ENCODE peak calls at places on chromosome 20, in eight cellular contexts. N is A549, D is adrenal gland, Q is breast epithelium, U is body of pancreas, B is H1, I is heart left ventricle, W is brain microvascular endothelial cell. F is an unnamed sample.

GRCh38 chr20:62518911-62519310 is 43.1 kb upstream of the GATA5 start:
- DNase-seq in N (no peak), D (no peak), Q (no peak), U (no peak), B (no peak), I (no peak), W (no peak), F (no peak)

GRCh38 chr20:60254901-60255411 is 296.7 kb downstream of the CDH26 start:
- DNase-seq in N (no peak), D (peak), Q (no peak), U (no peak), B (no peak), I (no peak), W (peak), F (peak)

GRCh38 chr20:15918631-15919030 is 654.6 kb downstream of the KIF16B start:
- DNase-seq in N (no peak), D (no peak), Q (no peak), U (no peak), B (no peak), I (no peak), W (no peak), F (no peak)

GRCh38 chr20:58100731-58101356 is 127.6 kb downstream of the ANKRD60 start:
- DNase-seq in N (no peak), D (no peak), Q (no peak), U (no peak), B (no peak), I (no peak), W (no peak), F (no peak)

GRCh38 chr20:19205999-19206398 is 6.4 kb upstream of the SLC24A3 start:
- DNase-seq in N (peak), D (peak), Q (peak), U (peak), B (no peak), I (peak), W (no peak), F (peak)

GRCh38 chr20:41030536-41031242 is 2.1 kb downstream of the TOP1 start:
- DNase-seq in N (no peak), D (no peak), Q (no peak), U (no peak), B (no peak), I (no peak), W (no peak), F (peak)

GRCh38 chr20:47681977-47682812 is 103.1 kb downstream of the SULF2 start:
- DNase-seq in N (peak), D (peak), Q (no peak), U (peak), B (no peak), I (peak), W (no peak), F (peak)

GRCh38 chr20:5973172-5973571 is 22.7 kb downstream of the MCM8 start:
- DNase-seq in N (peak), D (no peak), Q (no peak), U (no peak), B (no peak), I (no peak), W (peak), F (peak)

GRCh38 chr20:44477151-44477550 is 1.5 kb downstream of the TTPAL start:
- DNase-seq in N (no peak), D (no peak), Q (no peak), U (no peak), B (no peak), I (no peak), W (no peak), F (no peak)

GRCh38 chr20:45223136-45223535 is 2.0 kb downstream of the SEMG2 start:
- DNase-seq in N (no peak), D (no peak), Q (no peak), U (no peak), B (no peak), I (no peak), W (no peak), F (no peak)

GRCh38 chr20:32635764-32636163 is 38.0 kb downstream of the C20orf203 start:
- DNase-seq in N (no peak), D (no peak), Q (no peak), U (no peak), B (no peak), I (no peak), W (peak), F (peak)

GRCh38 chr20:61760321-61761112 is 305.2 kb downstream of the TAF4 start:
- DNase-seq in N (no peak), D (no peak), Q (peak), U (no peak), B (no peak), I (no peak), W (no peak), F (no peak)

GRCh38 chr20:32024683-32025295 is 14.6 kb downstream of the CCM2L start:
- DNase-seq in N (no peak), D (no peak), Q (no peak), U (no peak), B (no peak), I (no peak), W (no peak), F (no peak)

GRCh38 chr20:38692436-38693411 is 31.6 kb upstream of the SLC32A1 start:
- DNase-seq in N (peak), D (peak), Q (no peak), U (peak), B (no peak), I (peak), W (peak), F (peak)

GRCh38 chr20:56178219-56178618 is 70.3 kb upstream of the MC3R start:
- DNase-seq in N (no peak), D (no peak), Q (no peak), U (no peak), B (no peak), I (no peak), W (no peak), F (no peak)

GRCh38 chr20:46830886-46831632 is 63.6 kb upstream of the EYA2 start:
- DNase-seq in N (no peak), D (no peak), Q (no peak), U (no peak), B (no peak), I (no peak), W (no peak), F (no peak)

GRCh38 chr20:56590888-56591287 is 38.2 kb upstream of the TFAP2C start:
- DNase-seq in N (no peak), D (no peak), Q (no peak), U (no peak), B (no peak), I (no peak), W (no peak), F (no peak)

GRCh38 chr20:24160563-24161355 is 172.2 kb upstream of the GGTLC1 start:
- DNase-seq in N (peak), D (peak), Q (no peak), U (peak), B (no peak), I (peak), W (peak), F (peak)

GRCh38 chr20:6395695-6396094 is 272.9 kb upstream of the FERMT1 start:
- DNase-seq in N (peak), D (no peak), Q (no peak), U (no peak), B (no peak), I (no peak), W (peak), F (peak)

GRCh38 chr20:58888521-58889333 is 36.2 kb downstream of the GNAS start:
- DNase-seq in N (no peak), D (peak), Q (peak), U (peak), B (no peak), I (peak), W (peak), F (peak)

GRCh38 chr20:61748376-61748775 is 317.3 kb downstream of the TAF4 start:
- DNase-seq in N (no peak), D (no peak), Q (no peak), U (no peak), B (no peak), I (no peak), W (no peak), F (peak)

GRCh38 chr20:23156842-23157423 is 70.8 kb upstream of the CD93 start:
- DNase-seq in N (no peak), D (no peak), Q (no peak), U (no peak), B (no peak), I (no peak), W (no peak), F (no peak)

GRCh38 chr20:23159256-23159922 is 73.3 kb upstream of the CD93 start:
- DNase-seq in N (no peak), D (no peak), Q (no peak), U (no peak), B (no peak), I (peak), W (no peak), F (peak)

GRCh38 chr20:23156170-23156841 is 70.2 kb upstream of the CD93 start:
- DNase-seq in N (peak), D (peak), Q (no peak), U (no peak), B (no peak), I (peak), W (peak), F (peak)

GRCh38 chr20:23159923-23160445 is 73.9 kb upstream of the CD93 start:
- DNase-seq in N (no peak), D (no peak), Q (no peak), U (no peak), B (no peak), I (no peak), W (no peak), F (no peak)

DNA sequence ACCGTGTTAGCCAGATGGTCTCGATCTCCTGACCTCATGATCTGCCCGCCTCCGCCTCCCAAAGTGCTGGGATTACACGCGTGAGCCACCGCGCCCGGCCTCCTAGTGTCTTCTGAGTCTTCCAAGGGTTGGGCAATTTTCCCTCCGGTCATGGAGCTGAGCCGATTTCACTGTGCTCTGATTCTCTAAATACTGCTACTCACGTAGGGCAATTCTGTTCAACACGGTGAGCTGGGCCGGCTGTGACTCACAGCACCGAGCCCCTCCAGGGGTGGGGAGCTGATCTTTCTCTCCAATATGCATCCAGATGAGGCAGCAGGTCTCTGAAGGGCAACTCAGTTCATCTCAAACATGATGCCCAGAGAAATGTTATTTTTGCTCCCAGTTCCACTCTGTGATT is 71.6 kb upstream of the CD93 start:
- DNase-seq in N (no peak), D (no peak), Q (no peak), U (no peak), B (no peak), I (no peak), W (no peak), F (no peak)
- H3K4me3 ChIP-seq in N (no peak), D (no peak), Q (no peak), U (no peak), B (no peak), I (no peak), W (no peak), F (no peak)

GRCh38 chr20:3727333-3728035 is 5.0 kb upstream of the HSPA12B start:
- DNase-seq in N (no peak), D (no peak), Q (no peak), U (no peak), B (no peak), I (no peak), W (no peak), F (peak)
- H3K4me3 ChIP-seq in N (no peak), D (no peak), Q (peak), U (no peak), B (no peak), I (no peak), W (no peak), F (no peak)

GRCh38 chr20:54172856-54173652 is 732 bp downstream of the CYP24A1 start:
- DNase-seq in N (no peak), D (no peak), Q (no peak), U (no peak), B (no peak), I (no peak), W (no peak), F (no peak)
- H3K4me3 ChIP-seq in N (peak), D (no peak), Q (peak), U (no peak), B (peak), I (no peak), W (no peak), F (no peak)

GRCh38 chr20:458766-459165 is 3.6 kb downstream of the TBC1D20 start:
- DNase-seq in N (no peak), D (no peak), Q (no peak), U (no peak), B (no peak), I (no peak), W (no peak), F (no peak)
- H3K4me3 ChIP-seq in N (no peak), D (no peak), Q (no peak), U (no peak), B (no peak), I (no peak), W (no peak), F (no peak)

GRCh38 chr20:25230177-25230831 is 17.6 kb upstream of the PYGB start:
- DNase-seq in N (no peak), D (no peak), Q (no peak), U (no peak), B (no peak), I (no peak), W (no peak), F (no peak)
- H3K4me3 ChIP-seq in N (no peak), D (no peak), Q (no peak), U (no peak), B (no peak), I (no peak), W (no peak), F (no peak)

DNA sequence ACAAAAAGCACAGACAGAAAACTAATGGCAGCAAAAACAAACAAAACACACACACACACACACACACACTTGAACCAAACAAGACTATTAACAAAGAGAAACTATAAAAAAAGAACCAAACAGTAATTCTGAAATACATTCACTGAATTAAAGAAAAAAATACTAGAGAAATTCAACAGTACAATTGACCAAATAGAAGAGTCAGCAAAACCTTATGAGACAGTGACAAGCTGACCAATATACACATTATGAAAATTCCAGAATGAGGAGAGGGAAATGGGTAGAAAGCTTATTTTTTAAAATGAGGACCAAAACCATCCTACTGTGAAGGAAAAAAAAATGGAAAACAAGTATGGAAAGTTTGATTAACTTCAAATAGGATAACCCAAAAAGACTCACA is 212.2 kb upstream of the BTBD3 start:
- DNase-seq in N (no peak), D (no peak), Q (no peak), U (no peak), B (no peak), I (no peak), W (no peak), F (no peak)
- H3K4me3 ChIP-seq in N (no peak), D (no peak), Q (no peak), U (no peak), B (no peak), I (no peak), W (no peak), F (no peak)

GRCh38 chr20:48718914-48719578 is 108.8 kb downstream of the PREX1 start:
- DNase-seq in N (no peak), D (peak), Q (no peak), U (no peak), B (no peak), I (no peak), W (no peak), F (no peak)
- H3K4me3 ChIP-seq in N (no peak), D (no peak), Q (no peak), U (no peak), B (no peak), I (no peak), W (no peak), F (no peak)

GRCh38 chr20:63696311-63696627 is 183 bp upstream of the TNFRSF6B start:
- DNase-seq in N (no peak), D (peak), Q (no peak), U (peak), B (peak), I (peak), W (no peak), F (peak)

GRCh38 chr20:63698739-63699465 is 2.5 kb downstream of the TNFRSF6B start:
- DNase-seq in N (peak), D (peak), Q (peak), U (peak), B (no peak), I (peak), W (peak), F (peak)

GRCh38 chr20:63697868-63698545 is 1.6 kb downstream of the TNFRSF6B start:
- DNase-seq in N (no peak), D (peak), Q (peak), U (peak), B (no peak), I (peak), W (no peak), F (no peak)

GRCh38 chr20:63696628-63697356 is at the start of gene TNFRSF6B:
- DNase-seq in N (no peak), D (peak), Q (no peak), U (no peak), B (no peak), I (peak), W (no peak), F (no peak)

DNA sequence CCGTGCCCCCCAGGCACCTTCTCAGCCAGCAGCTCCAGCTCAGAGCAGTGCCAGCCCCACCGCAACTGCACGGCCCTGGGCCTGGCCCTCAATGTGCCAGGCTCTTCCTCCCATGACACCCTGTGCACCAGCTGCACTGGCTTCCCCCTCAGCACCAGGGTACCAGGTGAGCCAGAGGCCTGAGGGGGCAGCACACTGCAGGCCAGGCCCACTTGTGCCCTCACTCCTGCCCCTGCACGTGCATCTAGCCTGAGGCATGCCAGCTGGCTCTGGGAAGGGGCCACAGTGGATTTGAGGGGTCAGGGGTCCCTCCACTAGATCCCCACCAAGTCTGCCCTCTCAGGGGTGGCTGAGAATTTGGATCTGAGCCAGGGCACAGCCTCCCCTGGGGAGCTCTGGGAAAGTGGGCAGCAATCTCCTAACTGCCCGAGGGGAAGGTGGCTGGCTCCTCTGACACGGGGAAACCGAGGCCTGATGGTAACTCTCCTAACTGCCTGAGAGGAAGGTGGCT is 960 bp downstream of the TNFRSF6B start:
- DNase-seq in N (no peak), D (peak), Q (no peak), U (no peak), B (no peak), I (peak), W (no peak), F (no peak)
- H3K4me3 ChIP-seq in N (no peak), D (peak), Q (peak), U (no peak), B (no peak), I (no peak), W (peak), F (peak)

GRCh38 chr20:35087355-35087754 is 5.3 kb downstream of the TRPC4AP start:
- DNase-seq in N (no peak), D (no peak), Q (no peak), U (no peak), B (no peak), I (no peak), W (no peak), F (no peak)
- H3K4me3 ChIP-seq in N (no peak), D (no peak), Q (no peak), U (no peak), B (no peak), I (no peak), W (no peak), F (no peak)